ENCODE peak calls at places on chromosomes 6 and 20, in four cellular contexts. One of them, this sample, is unnamed.

GRCh38 chr6:130900913-130901312 is 73.7 kb downstream of the SMLR1 start:
- DNase-seq in A549: peak
- DNase-seq in neuronal stem cell: no peak
- DNase-seq in uterus: peak
- DNase-seq in this sample: no peak

GRCh38 chr20:760751-761417 is 7.4 kb downstream of the SLC52A3 start:
- DNase-seq in A549: peak
- DNase-seq in neuronal stem cell: peak
- DNase-seq in uterus: no peak
- DNase-seq in this sample: no peak

GRCh38 chr20:58574014-58574413 is 58.8 kb upstream of the APCDD1L start:
- DNase-seq in neuronal stem cell: no peak
- DNase-seq in A549: no peak
- DNase-seq in uterus: no peak
- DNase-seq in this sample: no peak

GRCh38 chr6:39495023-39495422 is 172.5 kb upstream of the KCNK16 start:
- DNase-seq in uterus: no peak
- DNase-seq in neuronal stem cell: no peak
- DNase-seq in A549: no peak
- DNase-seq in this sample: no peak

GRCh38 chr6:52285174-52286068 is 879 bp upstream of the MCM3 start:
- DNase-seq in neuronal stem cell: no peak
- DNase-seq in A549: no peak
- DNase-seq in uterus: no peak
- DNase-seq in this sample: no peak

GRCh38 chr6:29828471-29828797 is 809 bp downstream of the HLA-G start:
- DNase-seq in uterus: no peak
- DNase-seq in neuronal stem cell: no peak
- DNase-seq in A549: no peak
- DNase-seq in this sample: no peak

GRCh38 chr6:154510144-154510905 is at the start of gene CNKSR3:
- DNase-seq in A549: peak
- DNase-seq in uterus: peak
- DNase-seq in neuronal stem cell: peak
- DNase-seq in this sample: peak

GRCh38 chr20:38249536-38250310 is 10.8 kb downstream of the KIAA1755 start:
- DNase-seq in uterus: no peak
- DNase-seq in A549: no peak
- DNase-seq in neuronal stem cell: no peak
- DNase-seq in this sample: no peak

GRCh38 chr20:51531141-51531710 is 11.3 kb downstream of the NFATC2 start:
- DNase-seq in neuronal stem cell: no peak
- DNase-seq in uterus: no peak
- DNase-seq in A549: peak
- DNase-seq in this sample: no peak

GRCh38 chr6:10643214-10643641 is 51.2 kb downstream of the C6orf52 start:
- DNase-seq in uterus: no peak
- DNase-seq in neuronal stem cell: no peak
- DNase-seq in A549: no peak
- DNase-seq in this sample: no peak

GRCh38 chr20:54920491-54920890 is 445.1 kb downstream of the DOK5 start:
- DNase-seq in uterus: no peak
- DNase-seq in neuronal stem cell: no peak
- DNase-seq in A549: no peak
- DNase-seq in this sample: no peak

GRCh38 chr6:57021086-57021720 is 25.3 kb upstream of the KIAA1586 start:
- DNase-seq in uterus: no peak
- DNase-seq in A549: peak
- DNase-seq in neuronal stem cell: peak
- DNase-seq in this sample: no peak

GRCh38 chr20:38225240-38225899 is 35.2 kb downstream of the KIAA1755 start:
- DNase-seq in neuronal stem cell: no peak
- DNase-seq in uterus: no peak
- DNase-seq in A549: no peak
- DNase-seq in this sample: no peak

GRCh38 chr6:110541701-110542309 is 65.4 kb upstream of the SLC22A16 start:
- DNase-seq in neuronal stem cell: no peak
- DNase-seq in A549: no peak
- DNase-seq in uterus: no peak
- DNase-seq in this sample: no peak

GRCh38 chr6:16273266-16273665 is 34.9 kb downstream of the GMPR start:
- DNase-seq in neuronal stem cell: no peak
- DNase-seq in A549: no peak
- DNase-seq in uterus: no peak
- DNase-seq in this sample: no peak

GRCh38 chr6:36110863-36111262 is 19.4 kb upstream of the MAPK13 start:
- DNase-seq in A549: no peak
- DNase-seq in neuronal stem cell: no peak
- DNase-seq in uterus: no peak
- DNase-seq in this sample: no peak

GRCh38 chr6:55175078-55175777 is 913 bp downstream of the HCRTR2 start:
- DNase-seq in uterus: no peak
- DNase-seq in neuronal stem cell: no peak
- DNase-seq in A549: no peak
- DNase-seq in this sample: no peak

GRCh38 chr6:28618889-28619555 is 93.3 kb downstream of the GPX5 start:
- DNase-seq in uterus: no peak
- DNase-seq in A549: no peak
- DNase-seq in neuronal stem cell: peak
- DNase-seq in this sample: no peak

GRCh38 chr6:18148304-18149025 is 6.4 kb downstream of the TPMT start:
- DNase-seq in uterus: peak
- DNase-seq in neuronal stem cell: no peak
- DNase-seq in A549: no peak
- DNase-seq in this sample: no peak

GRCh38 chr20:51767867-51768758 is at the start of gene ATP9A:
- DNase-seq in uterus: peak
- DNase-seq in A549: no peak
- DNase-seq in neuronal stem cell: no peak
- DNase-seq in this sample: no peak

GRCh38 chr6:37913210-37913609 is 93.7 kb downstream of the ZFAND3 start:
- DNase-seq in uterus: no peak
- DNase-seq in A549: no peak
- DNase-seq in neuronal stem cell: no peak
- DNase-seq in this sample: no peak

GRCh38 chr6:36832313-36832712 is 6.9 kb downstream of the CPNE5 start:
- DNase-seq in uterus: no peak
- DNase-seq in A549: no peak
- DNase-seq in neuronal stem cell: no peak
- DNase-seq in this sample: no peak

GRCh38 chr6:53910834-53911233 is 116.0 kb downstream of the LRRC1 start:
- DNase-seq in neuronal stem cell: peak
- DNase-seq in A549: no peak
- DNase-seq in uterus: no peak
- DNase-seq in this sample: no peak

GRCh38 chr20:5945963-5946362 is 4.4 kb downstream of the TRMT6 start:
- DNase-seq in A549: no peak
- DNase-seq in neuronal stem cell: no peak
- DNase-seq in uterus: no peak
- DNase-seq in this sample: no peak

GRCh38 chr20:20083796-20084195 is 31.5 kb downstream of the CFAP61 start:
- DNase-seq in neuronal stem cell: peak
- DNase-seq in uterus: no peak
- DNase-seq in A549: peak
- DNase-seq in this sample: no peak

GRCh38 chr6:125546827-125547226 is 202.6 kb upstream of the HEY2 start:
- DNase-seq in A549: no peak
- DNase-seq in uterus: no peak
- DNase-seq in neuronal stem cell: no peak
- DNase-seq in this sample: no peak

GRCh38 chr6:155183095-155183494 is 80.7 kb upstream of the CLDN20 start:
- DNase-seq in neuronal stem cell: no peak
- DNase-seq in A549: no peak
- DNase-seq in uterus: no peak
- DNase-seq in this sample: no peak

GRCh38 chr20:4084721-4085120 is 69.4 kb upstream of the RNF24 start:
- DNase-seq in neuronal stem cell: no peak
- DNase-seq in uterus: no peak
- DNase-seq in A549: no peak
- DNase-seq in this sample: peak
- H3K27ac ChIP-seq in neuronal stem cell: no peak
- H3K27ac ChIP-seq in uterus: no peak
- H3K27ac ChIP-seq in A549: peak
- H3K27ac ChIP-seq in this sample: no peak

DNA sequence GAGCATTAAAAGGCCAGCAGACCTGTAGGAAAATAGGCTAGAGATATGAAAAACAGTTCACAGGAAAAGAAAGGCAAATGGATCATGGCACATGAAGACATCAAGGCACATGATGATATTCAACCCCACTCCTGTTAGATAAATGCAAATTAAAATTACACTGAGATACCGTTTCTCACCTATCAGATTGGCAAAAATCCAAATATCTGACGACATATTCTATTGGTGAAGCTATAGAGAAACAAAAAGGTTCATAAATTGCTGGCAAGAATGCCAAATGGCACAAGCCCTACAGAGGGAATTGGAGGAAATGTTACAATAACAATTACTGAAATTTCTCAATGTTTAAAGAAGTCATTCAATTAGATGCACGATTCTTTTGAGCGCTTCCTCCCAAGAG is 45.3 kb upstream of the DSN1 start:
- DNase-seq in neuronal stem cell: no peak
- DNase-seq in uterus: no peak
- DNase-seq in A549: no peak
- DNase-seq in this sample: no peak
- H3K27ac ChIP-seq in neuronal stem cell: no peak
- H3K27ac ChIP-seq in uterus: peak
- H3K27ac ChIP-seq in A549: no peak
- H3K27ac ChIP-seq in this sample: peak

DNA sequence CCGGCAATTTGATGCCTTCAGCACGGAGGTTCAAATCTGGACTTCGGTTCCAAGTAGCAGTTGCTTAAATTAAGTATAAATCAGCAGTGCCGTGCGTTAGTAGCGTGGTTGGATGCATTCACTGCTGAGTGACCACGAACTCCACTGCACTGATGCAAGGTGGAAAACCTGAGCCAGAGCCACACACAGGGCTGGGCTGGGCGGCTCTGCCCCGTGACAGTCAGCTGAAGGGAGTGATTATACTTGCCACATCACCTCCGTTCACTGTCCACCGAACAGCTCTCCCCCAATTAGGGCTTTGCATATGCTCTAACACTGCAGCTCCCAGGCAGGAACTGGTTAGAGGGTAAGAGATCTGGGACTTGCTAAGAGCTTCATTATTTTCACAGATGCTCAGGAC is 22.2 kb downstream of the PPP1R3G start:
- DNase-seq in A549: no peak
- DNase-seq in uterus: no peak
- DNase-seq in neuronal stem cell: no peak
- DNase-seq in this sample: no peak
- H3K27ac ChIP-seq in A549: no peak
- H3K27ac ChIP-seq in uterus: no peak
- H3K27ac ChIP-seq in neuronal stem cell: no peak
- H3K27ac ChIP-seq in this sample: no peak

GRCh38 chr20:48627737-48628128 is 200.1 kb downstream of the PREX1 start:
- DNase-seq in neuronal stem cell: no peak
- DNase-seq in A549: no peak
- DNase-seq in uterus: no peak
- DNase-seq in this sample: no peak
- H3K27ac ChIP-seq in neuronal stem cell: no peak
- H3K27ac ChIP-seq in A549: no peak
- H3K27ac ChIP-seq in uterus: no peak
- H3K27ac ChIP-seq in this sample: no peak

DNA sequence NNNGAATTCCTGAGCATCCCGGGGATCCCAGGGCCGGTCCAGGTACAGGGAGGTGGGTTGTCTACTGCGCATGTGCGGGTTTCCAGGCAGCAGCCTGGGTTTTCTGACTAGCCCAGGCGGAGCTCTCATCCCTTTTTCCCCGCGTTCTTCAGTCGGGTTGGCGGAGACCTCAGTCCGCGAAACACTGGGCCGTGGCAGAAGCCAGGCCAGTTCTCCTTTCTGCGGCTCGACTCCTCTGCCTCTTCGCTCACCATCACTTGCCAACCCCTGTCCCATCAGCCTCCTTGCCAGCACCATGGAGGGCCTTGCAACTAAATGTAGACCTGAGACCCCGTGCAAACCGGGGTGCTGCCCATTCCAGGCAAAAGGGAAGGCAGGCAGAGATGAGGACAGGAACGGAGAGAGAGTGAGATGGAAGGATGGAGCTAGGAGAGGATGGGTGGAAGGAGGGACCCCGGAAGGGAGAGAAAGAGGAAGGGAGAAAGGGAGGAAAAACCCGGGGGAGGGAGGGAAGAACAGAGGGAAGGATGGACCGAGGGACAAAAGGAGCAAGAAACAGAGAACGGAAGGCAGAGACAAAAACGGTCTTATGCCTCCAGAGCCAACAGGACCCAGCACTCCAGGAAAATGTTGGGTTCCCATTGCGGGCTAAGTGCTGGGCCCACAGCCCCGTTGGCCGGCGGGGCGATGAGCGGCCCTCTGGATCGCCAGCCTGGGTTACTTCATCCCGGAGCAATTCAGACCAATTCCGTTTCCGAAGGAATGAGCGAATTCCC is 445.4 kb upstream of the DEFB115 start:
- DNase-seq in neuronal stem cell: peak
- DNase-seq in uterus: no peak
- DNase-seq in A549: no peak
- DNase-seq in this sample: no peak
- H3K27ac ChIP-seq in neuronal stem cell: no peak
- H3K27ac ChIP-seq in uterus: no peak
- H3K27ac ChIP-seq in A549: no peak
- H3K27ac ChIP-seq in this sample: no peak